ENCODE peak calls at places on chromosomes 12 and 14, in six cellular contexts. Z, S, U, M, L and W are unnamed samples.

GRCh38 chr12:57452937-57453509 is 2.1 kb upstream of the INHBE start:
- DNase-seq in Z (no peak), S (peak; percentile 86), U (peak; percentile 81), M (no peak), L (peak; percentile 82), W (peak; percentile 38)

GRCh38 chr14:77485256-77485655 is 13.4 kb downstream of the ISM2 start:
- DNase-seq in Z (no peak), S (peak; percentile 20), U (no peak), M (no peak), L (no peak), W (no peak)

GRCh38 chr12:103198499-103198898 is 241.0 kb downstream of the ASCL1 start:
- DNase-seq in Z (no peak), S (no peak), U (no peak), M (no peak), L (no peak), W (no peak)

GRCh38 chr12:65023485-65023884 is 97.6 kb downstream of the WIF1 start:
- DNase-seq in Z (no peak), S (no peak), U (no peak), M (no peak), L (no peak), W (no peak)

GRCh38 chr12:90959538-90960139 is 4.7 kb upstream of the CCER1 start:
- DNase-seq in Z (no peak), S (no peak), U (peak; percentile 72), M (no peak), L (no peak), W (peak; percentile 28)

GRCh38 chr12:5203274-5203673 is 159.6 kb downstream of the KCNA5 start:
- DNase-seq in Z (no peak), S (no peak), U (no peak), M (no peak), L (no peak), W (no peak)

GRCh38 chr12:116565963-116566362 is 6.8 kb downstream of the MAP1LC3B2 start:
- DNase-seq in Z (no peak), S (no peak), U (no peak), M (no peak), L (no peak), W (no peak)

GRCh38 chr12:24596768-24597388 is 352.0 kb downstream of the BCAT1 start:
- DNase-seq in Z (no peak), S (no peak), U (peak; percentile 77), M (no peak), L (no peak), W (peak; percentile 3)

GRCh38 chr14:58488550-58488949 is 61.0 kb downstream of the KIAA0586 start:
- DNase-seq in Z (no peak), S (no peak), U (peak; percentile 39), M (no peak), L (no peak), W (no peak)

GRCh38 chr14:22112004-22112403 is 438.4 kb upstream of the OR4E1 start:
- DNase-seq in Z (no peak), S (no peak), U (no peak), M (no peak), L (no peak), W (no peak)

DNA sequence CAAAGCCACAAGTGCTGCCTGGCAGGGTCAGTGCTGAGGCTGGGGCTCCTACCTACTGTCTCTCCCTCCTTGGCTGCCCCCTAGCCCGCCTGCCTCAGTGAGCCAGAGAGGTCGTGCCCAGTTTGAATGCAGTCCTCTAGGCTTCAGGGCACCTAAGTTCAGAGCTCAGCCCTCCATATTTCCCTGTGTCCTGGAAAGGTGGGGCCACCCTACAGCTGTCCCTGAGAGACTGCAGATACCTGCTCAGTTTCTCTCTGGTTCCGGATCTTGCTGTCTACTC is 142.6 kb downstream of the CALM1 start:
- DNase-seq in Z (no peak), S (no peak), U (no peak), M (no peak), L (no peak), W (no peak)
- TF ChIP-seq CTCF in Z (no peak), S (no peak), U (no peak), M (no peak), L (no peak), W (no peak)

DNA sequence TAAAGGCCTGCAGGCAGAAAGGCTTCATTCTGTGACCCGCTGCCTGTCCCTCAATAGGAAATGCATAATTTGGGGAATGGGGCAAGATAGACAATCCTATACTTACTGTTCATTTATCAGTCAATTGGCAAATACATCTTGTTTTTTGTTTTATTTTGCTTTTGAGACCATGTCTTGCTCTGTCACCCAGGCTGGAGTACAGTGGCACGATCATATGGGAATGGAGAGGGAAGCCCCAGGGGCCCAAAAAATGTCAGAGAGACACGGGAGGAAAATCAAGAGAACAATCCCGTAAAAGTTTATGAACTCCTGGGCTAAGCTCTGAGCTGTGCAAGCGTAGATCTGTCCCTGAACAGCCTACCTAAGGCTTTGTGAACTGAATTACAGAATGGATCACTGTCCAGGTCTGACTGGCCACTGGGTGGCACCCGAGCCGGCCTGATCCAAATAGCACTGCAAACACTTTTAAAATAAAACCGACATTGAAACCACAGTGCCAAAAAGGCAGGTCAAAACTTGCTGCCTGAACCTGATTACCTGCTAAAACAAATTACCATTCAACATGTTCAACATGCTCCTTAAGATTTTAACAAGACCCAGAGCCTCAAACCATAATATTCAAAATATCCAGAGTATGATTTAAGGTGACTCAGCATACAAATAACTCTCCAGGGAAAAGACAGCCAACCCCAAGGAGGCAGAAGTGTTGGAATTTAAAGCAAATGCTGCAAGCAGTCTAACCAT is 11.8 kb downstream of the COPS7A start:
- DNase-seq in Z (no peak), S (peak; percentile 76), U (peak; percentile 65), M (peak; percentile 96), L (peak; percentile 63), W (no peak)
- TF ChIP-seq CTCF in Z (peak; percentile 60), S (peak; percentile 60), U (peak; percentile 77), M (peak; percentile 79), L (peak; percentile 47), W (peak; percentile 77)

GRCh38 chr12:101107032-101107763 is 102.8 kb downstream of the SLC5A8 start:
- DNase-seq in Z (no peak), S (no peak), U (no peak), M (no peak), L (no peak), W (no peak)

GRCh38 chr12:101110856-101111255 is 99.2 kb downstream of the SLC5A8 start:
- DNase-seq in Z (no peak), S (no peak), U (no peak), M (no peak), L (no peak), W (no peak)

GRCh38 chr12:101111441-101111840 is 98.6 kb downstream of the SLC5A8 start:
- DNase-seq in Z (no peak), S (no peak), U (no peak), M (no peak), L (no peak), W (no peak)

DNA sequence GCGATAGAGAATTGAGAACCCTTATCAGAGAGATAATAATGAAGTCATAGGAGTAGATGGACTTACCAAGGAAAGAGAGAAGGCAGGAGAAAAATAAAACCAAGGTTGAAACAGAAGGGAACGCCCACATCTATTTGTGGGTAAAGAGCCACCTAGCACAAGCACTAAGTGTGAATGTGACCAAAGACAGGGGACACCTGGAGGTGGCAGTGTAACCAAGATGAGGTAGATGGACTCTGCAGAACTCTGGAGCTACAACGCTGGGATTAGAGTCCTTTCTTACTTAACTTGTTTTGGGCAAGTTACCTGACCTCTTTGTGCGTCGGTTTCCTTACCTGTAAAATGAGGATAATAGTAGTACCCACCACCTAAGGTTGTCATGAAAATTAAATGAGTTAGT is 101.9 kb downstream of the SLC5A8 start:
- DNase-seq in Z (no peak), S (no peak), U (no peak), M (no peak), L (no peak), W (no peak)
- TF ChIP-seq CTCF in Z (no peak), S (no peak), U (no peak), M (no peak), L (no peak), W (no peak)

GRCh38 chr12:63351370-63351769 is 200.4 kb upstream of the AVPR1A start:
- DNase-seq in Z (no peak), S (no peak), U (no peak), M (no peak), L (no peak), W (no peak)

GRCh38 chr12:63354919-63355318 is 203.9 kb upstream of the AVPR1A start:
- DNase-seq in Z (no peak), S (no peak), U (no peak), M (no peak), L (no peak), W (no peak)

GRCh38 chr12:63348544-63348943 is 197.5 kb upstream of the AVPR1A start:
- DNase-seq in Z (no peak), S (no peak), U (no peak), M (no peak), L (no peak), W (no peak)

DNA sequence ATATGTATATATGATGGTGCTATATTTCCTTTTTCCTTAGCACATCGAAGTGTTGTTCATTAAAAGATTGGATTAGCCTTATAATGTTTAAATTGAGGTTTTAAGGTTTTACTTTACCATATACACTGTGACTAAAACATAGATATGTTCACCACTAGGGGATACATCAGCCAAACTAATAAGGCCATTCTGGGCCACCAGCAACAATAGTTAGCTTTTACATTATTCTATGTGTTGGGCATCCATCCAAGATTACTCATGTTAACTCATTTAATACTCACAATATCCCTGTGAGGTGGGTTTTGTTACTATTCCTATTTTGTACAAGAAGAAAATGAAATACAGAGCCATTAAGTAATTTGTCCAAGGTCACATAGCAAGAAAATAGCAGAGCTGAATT is 202.6 kb upstream of the AVPR1A start:
- DNase-seq in Z (no peak), S (no peak), U (peak; percentile 2), M (no peak), L (no peak), W (no peak)
- TF ChIP-seq CTCF in Z (no peak), S (no peak), U (no peak), M (no peak), L (no peak), W (no peak)

GRCh38 chr12:20369164-20370000 is 1.0 kb downstream of the PDE3A start:
- DNase-seq in Z (no peak), S (peak; percentile 91), U (peak; percentile 43), M (no peak), L (peak; percentile 72), W (no peak)

GRCh38 chr12:20372326-20373097 is 4.2 kb downstream of the PDE3A start:
- DNase-seq in Z (no peak), S (no peak), U (no peak), M (no peak), L (no peak), W (no peak)

GRCh38 chr12:20368653-20369163 is 371 bp downstream of the PDE3A start:
- DNase-seq in Z (no peak), S (peak; percentile 74), U (peak; percentile 57), M (no peak), L (peak; percentile 59), W (no peak)

GRCh38 chr12:20370001-20370381 is 1.7 kb downstream of the PDE3A start:
- DNase-seq in Z (no peak), S (peak; percentile 75), U (no peak), M (no peak), L (peak; percentile 39), W (no peak)

GRCh38 chr12:20370841-20371240 is 2.5 kb downstream of the PDE3A start:
- DNase-seq in Z (no peak), S (no peak), U (no peak), M (no peak), L (no peak), W (no peak)
- TF ChIP-seq CTCF in Z (no peak), S (no peak), U (no peak), M (no peak), L (no peak), W (no peak)